ENCODE peak calls at places on chromosome 17, in four cellular contexts. P is stimulated activated naive CD4-positive, alpha-beta T cell treated with Interleukin-2 at 50 U/mL for 16 hours; H is EL; G is iris pigment epithelial cell. D is an unnamed sample.
A peak's percentile ranks its signal among the peaks of the same experiment; 100 is the strongest.

GRCh38 chr17:66711936-66712335 is 123.0 kb upstream of the CACNG5 start:
- DNase-seq in G (peak; percentile 47), P (no peak), H (no peak), D (no peak)

GRCh38 chr17:51200295-51200694 is 34.1 kb downstream of the NME2 start:
- DNase-seq in G (no peak), H (no peak), P (no peak), D (peak; percentile 10)

GRCh38 chr17:42519546-42520444 is 16.2 kb upstream of the NAGLU start:
- DNase-seq in P (no peak), H (peak; percentile 100), G (peak; percentile 99), D (no peak)

GRCh38 chr17:34110315-34110714 is 144.8 kb upstream of the CCL2 start:
- DNase-seq in H (no peak), G (no peak), P (no peak), D (no peak)

GRCh38 chr17:72411124-72411563 is 290.3 kb downstream of the SOX9 start:
- DNase-seq in P (no peak), G (no peak), H (no peak), D (no peak)

GRCh38 chr17:32482568-32483320 is 4.0 kb upstream of the CDK5R1 start:
- DNase-seq in P (no peak), G (no peak), H (no peak), D (no peak)

GRCh38 chr17:55661359-55661758 is 61.3 kb downstream of the TMEM100 start:
- DNase-seq in G (no peak), H (no peak), P (no peak), D (no peak)

GRCh38 chr17:53896047-53896446 is 73.3 kb downstream of the KIF2B start:
- DNase-seq in G (no peak), H (no peak), P (no peak), D (no peak)

GRCh38 chr17:63833026-63833740 is 5.7 kb upstream of the FTSJ3 start:
- DNase-seq in H (no peak), P (no peak), G (no peak), D (no peak)

GRCh38 chr17:63002625-63003024 is 36.6 kb downstream of the TANC2 start:
- DNase-seq in H (no peak), G (no peak), P (no peak), D (no peak)

GRCh38 chr17:19377602-19378415 is 489 bp upstream of the MAPK7 start:
- DNase-seq in H (peak; percentile 100), G (peak; percentile 99), P (peak; percentile 96), D (peak; percentile 99)

GRCh38 chr17:79777844-79778503 is at the start of gene CBX2:
- DNase-seq in P (peak; percentile 79), H (peak; percentile 73), G (peak; percentile 57), D (peak; percentile 88)

GRCh38 chr17:56581635-56582605 is 11.6 kb upstream of the NOG start:
- DNase-seq in H (no peak), P (no peak), G (no peak), D (no peak)

GRCh38 chr17:50631195-50631907 is 3.3 kb upstream of the ABCC3 start:
- DNase-seq in G (no peak), H (no peak), P (no peak), D (no peak)

GRCh38 chr17:64277831-64278562 is 14.9 kb upstream of the TEX2 start:
- DNase-seq in G (no peak), P (no peak), H (no peak), D (no peak)

GRCh38 chr17:36934144-36934758 is 3.0 kb upstream of the LHX1 start:
- DNase-seq in P (no peak), G (no peak), H (no peak), D (no peak)

GRCh38 chr17:1561420-1562177 is 993 bp downstream of the PITPNA start:
- DNase-seq in P (peak; percentile 17), H (peak; percentile 23), G (peak; percentile 37), D (peak; percentile 40)

GRCh38 chr17:7988750-7989178 is 13.7 kb upstream of the GUCY2D start:
- DNase-seq in H (peak; percentile 84), P (no peak), G (peak; percentile 81), D (peak; percentile 37)

GRCh38 chr17:37361543-37361942 is 14.2 kb upstream of the C17orf78 start:
- DNase-seq in G (no peak), H (no peak), P (no peak), D (no peak)

GRCh38 chr17:81193470-81194224 is 27.6 kb upstream of the AATK start:
- DNase-seq in P (no peak), G (no peak), H (no peak), D (no peak)

GRCh38 chr17:5544115-5544514 is 40.2 kb downstream of the NLRP1 start:
- DNase-seq in H (no peak), G (no peak), P (no peak), D (no peak)

GRCh38 chr17:4492762-4493561 is 5.7 kb upstream of the SPNS2 start:
- DNase-seq in P (no peak), H (peak; percentile 35), G (peak; percentile 10), D (peak; percentile 13)

GRCh38 chr17:2239882-2240430 is 63.6 kb downstream of the SMG6 start:
- DNase-seq in H (peak; percentile 87), P (peak; percentile 30), G (peak; percentile 97), D (peak; percentile 76)

GRCh38 chr17:17467720-17468119 is 9.1 kb upstream of the MED9 start:
- DNase-seq in H (peak; percentile 33), G (peak; percentile 25), P (no peak), D (no peak)

GRCh38 chr17:28518132-28518531 is 12.0 kb downstream of the FOXN1 start:
- DNase-seq in P (no peak), G (no peak), H (no peak), D (no peak)

GRCh38 chr17:16820979-16821543 is 131.0 kb downstream of the CCDC144A start:
- DNase-seq in H (no peak), G (no peak), P (no peak), D (no peak)

GRCh38 chr17:80845863-80846671 is 145.6 kb upstream of the CHMP6 start:
- DNase-seq in P (no peak), H (no peak), G (no peak), D (no peak)

GRCh38 chr17:41917957-41918391 is 777 bp downstream of the ACLY start:
- DNase-seq in G (peak; percentile 28), H (peak; percentile 58), P (peak; percentile 34), D (peak; percentile 30)

GRCh38 chr17:80941743-80942211 is 49.9 kb upstream of the CHMP6 start:
- DNase-seq in G (no peak), P (no peak), H (no peak), D (no peak)

GRCh38 chr17:79452706-79453105 is 158.1 kb downstream of the RBFOX3 start:
- DNase-seq in H (no peak), P (no peak), G (no peak), D (no peak)

GRCh38 chr17:36731091-36731490 is 129.7 kb downstream of the MRM1 start:
- DNase-seq in H (no peak), G (no peak), P (no peak), D (no peak)

GRCh38 chr17:32878211-32878610 is 1.3 kb upstream of the MYO1D start:
- DNase-seq in G (peak; percentile 49), P (no peak), H (peak; percentile 47), D (no peak)

GRCh38 chr17:73703917-73704316 is 59.7 kb upstream of the SDK2 start:
- DNase-seq in H (no peak), G (no peak), P (no peak), D (no peak)

GRCh38 chr17:77002103-77003045 is 134.2 kb downstream of the MGAT5B start:
- DNase-seq in P (no peak), H (peak; percentile 88), G (peak; percentile 79), D (no peak)

D was measured in T-helper 2 cell treated with Interferon-gamma antibody and Interleukin-4, amounts not matched to agents 5 μg/mL and 100 μg/mL, for 36 hours.